ENCODE peak calls at places on chromosome 2, in eight cellular contexts. One of them, this sample, is unnamed.

GRCh38 chr2:100274566-100275199 is 47.6 kb downstream of the LONRF2 start:
- DNase-seq in uterus: no peak
- DNase-seq in endothelial cell of umbilical vein: no peak
- DNase-seq in gastrocnemius medialis: no peak
- DNase-seq in NB4: no peak
- DNase-seq in Peyer's patch: no peak
- DNase-seq in heart left ventricle: no peak
- DNase-seq in suprapubic skin: no peak
- DNase-seq in this sample: peak; percentile 74

GRCh38 chr2:158835431-158835830 is 40.3 kb downstream of the DAPL1 start:
- DNase-seq in uterus: no peak
- DNase-seq in endothelial cell of umbilical vein: no peak
- DNase-seq in gastrocnemius medialis: no peak
- DNase-seq in NB4: peak; percentile 15
- DNase-seq in Peyer's patch: no peak
- DNase-seq in heart left ventricle: no peak
- DNase-seq in suprapubic skin: no peak
- DNase-seq in this sample: no peak

GRCh38 chr2:207869784-207870778 is 100.4 kb upstream of the FZD5 start:
- DNase-seq in uterus: no peak
- DNase-seq in endothelial cell of umbilical vein: peak; percentile 16
- DNase-seq in gastrocnemius medialis: no peak
- DNase-seq in NB4: peak; percentile 62
- DNase-seq in Peyer's patch: no peak
- DNase-seq in heart left ventricle: no peak
- DNase-seq in suprapubic skin: no peak
- DNase-seq in this sample: no peak

GRCh38 chr2:15827001-15827400 is 113.3 kb upstream of the MYCN start:
- DNase-seq in uterus: no peak
- DNase-seq in endothelial cell of umbilical vein: no peak
- DNase-seq in gastrocnemius medialis: no peak
- DNase-seq in NB4: no peak
- DNase-seq in Peyer's patch: no peak
- DNase-seq in heart left ventricle: no peak
- DNase-seq in suprapubic skin: no peak
- DNase-seq in this sample: no peak

GRCh38 chr2:11657646-11658045 is 12.3 kb downstream of the NTSR2 start:
- DNase-seq in uterus: no peak
- DNase-seq in endothelial cell of umbilical vein: no peak
- DNase-seq in gastrocnemius medialis: no peak
- DNase-seq in NB4: no peak
- DNase-seq in Peyer's patch: no peak
- DNase-seq in heart left ventricle: no peak
- DNase-seq in suprapubic skin: peak; percentile 59
- DNase-seq in this sample: peak; percentile 60

GRCh38 chr2:203913947-203914346 is 22.6 kb upstream of the ICOS start:
- DNase-seq in uterus: no peak
- DNase-seq in endothelial cell of umbilical vein: no peak
- DNase-seq in gastrocnemius medialis: no peak
- DNase-seq in NB4: no peak
- DNase-seq in Peyer's patch: no peak
- DNase-seq in heart left ventricle: no peak
- DNase-seq in suprapubic skin: no peak
- DNase-seq in this sample: no peak

GRCh38 chr2:25787020-25787419 is 91.3 kb downstream of the ASXL2 start:
- DNase-seq in uterus: no peak
- DNase-seq in endothelial cell of umbilical vein: no peak
- DNase-seq in gastrocnemius medialis: no peak
- DNase-seq in NB4: no peak
- DNase-seq in Peyer's patch: no peak
- DNase-seq in heart left ventricle: no peak
- DNase-seq in suprapubic skin: no peak
- DNase-seq in this sample: no peak

GRCh38 chr2:121475811-121476571 is 54.7 kb upstream of the RNU4ATAC start:
- DNase-seq in uterus: no peak
- DNase-seq in endothelial cell of umbilical vein: no peak
- DNase-seq in gastrocnemius medialis: no peak
- DNase-seq in NB4: no peak
- DNase-seq in Peyer's patch: no peak
- DNase-seq in heart left ventricle: no peak
- DNase-seq in suprapubic skin: no peak
- DNase-seq in this sample: no peak

DNA sequence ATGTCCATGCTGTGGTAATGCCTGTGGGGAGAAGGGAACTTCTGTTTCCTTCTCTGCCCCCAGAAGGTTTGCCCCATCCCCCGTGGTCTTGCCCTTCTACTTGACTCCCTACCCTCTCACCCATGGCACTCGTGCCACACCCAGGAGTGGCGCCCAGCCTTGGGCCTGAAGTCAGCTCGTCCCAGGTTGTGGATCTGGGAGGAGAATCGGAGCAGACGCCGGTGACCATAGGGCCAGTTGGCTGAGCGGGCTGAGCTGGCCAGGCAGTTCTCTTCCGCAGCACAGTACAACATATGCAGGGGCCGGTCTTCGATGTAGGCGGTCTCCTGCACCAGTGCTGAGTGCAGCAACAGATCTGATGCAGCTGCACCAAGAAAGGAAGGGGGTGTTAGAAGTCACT is 4.7 kb downstream of the HTRA2 start:
- DNase-seq in uterus: no peak
- DNase-seq in endothelial cell of umbilical vein: no peak
- DNase-seq in gastrocnemius medialis: no peak
- DNase-seq in NB4: no peak
- DNase-seq in Peyer's patch: no peak
- DNase-seq in heart left ventricle: no peak
- DNase-seq in suprapubic skin: no peak
- DNase-seq in this sample: no peak
- TF ChIP-seq POLR2A in uterus: no peak
- TF ChIP-seq POLR2A in endothelial cell of umbilical vein: no peak
- TF ChIP-seq POLR2A in gastrocnemius medialis: no peak
- TF ChIP-seq POLR2A in NB4: no peak
- TF ChIP-seq POLR2A in Peyer's patch: no peak
- TF ChIP-seq POLR2A in heart left ventricle: no peak
- TF ChIP-seq POLR2A in suprapubic skin: no peak
- TF ChIP-seq POLR2A in this sample: no peak

GRCh38 chr2:5190023-5190422 is 502.2 kb upstream of the SOX11 start:
- DNase-seq in uterus: no peak
- DNase-seq in endothelial cell of umbilical vein: peak; percentile 2
- DNase-seq in gastrocnemius medialis: no peak
- DNase-seq in NB4: no peak
- DNase-seq in Peyer's patch: no peak
- DNase-seq in heart left ventricle: no peak
- DNase-seq in suprapubic skin: no peak
- DNase-seq in this sample: no peak
- H3K4me3 ChIP-seq in uterus: no peak overlapping the region
- H3K4me3 ChIP-seq in endothelial cell of umbilical vein: no peak overlapping the region
- H3K4me3 ChIP-seq in gastrocnemius medialis: no peak overlapping the region
- H3K4me3 ChIP-seq in NB4: no peak overlapping the region
- H3K4me3 ChIP-seq in Peyer's patch: no peak overlapping the region
- H3K4me3 ChIP-seq in heart left ventricle: no peak overlapping the region
- H3K4me3 ChIP-seq in suprapubic skin: no peak overlapping the region
- H3K4me3 ChIP-seq in this sample: no peak overlapping the region

DNA sequence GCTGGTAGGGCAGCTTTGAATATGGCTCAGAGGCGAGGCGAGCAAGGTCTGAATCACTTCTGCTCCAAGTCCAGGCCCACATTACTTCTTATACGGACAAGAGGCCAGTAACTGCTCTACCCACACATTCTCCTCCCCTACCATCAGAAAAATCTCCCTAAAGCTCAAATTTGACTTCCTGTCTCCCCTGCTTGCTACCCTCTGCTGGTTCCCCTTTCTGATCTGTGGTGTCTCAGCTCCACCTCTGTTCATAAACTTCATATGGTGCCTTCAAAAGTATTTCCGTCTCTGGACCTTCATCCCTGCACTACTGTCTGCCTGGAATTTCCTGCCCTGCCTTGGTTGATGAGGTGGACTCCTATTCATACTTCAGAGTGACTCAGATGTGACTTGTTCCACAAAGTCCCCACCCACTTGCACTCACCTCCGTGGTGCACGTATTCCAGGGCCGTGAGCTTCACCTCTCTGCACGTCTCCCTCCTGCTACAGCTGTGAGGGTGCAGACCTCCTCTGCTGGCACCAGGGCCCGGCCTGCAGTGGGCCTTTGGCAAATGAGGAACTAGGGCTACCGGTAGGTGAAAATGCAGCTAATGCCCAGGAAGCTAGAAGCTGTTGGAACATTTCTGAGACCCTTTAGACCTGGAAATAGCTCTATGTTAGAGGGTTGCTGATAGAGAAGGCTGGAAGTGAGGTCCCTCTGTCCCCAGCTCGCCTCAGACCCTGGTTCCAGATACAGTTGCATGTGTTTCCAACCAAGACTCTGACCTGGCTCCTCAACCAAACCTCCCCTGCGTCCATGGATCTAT is 24.6 kb upstream of the KCMF1 start:
- DNase-seq in uterus: no peak
- DNase-seq in endothelial cell of umbilical vein: peak; percentile 61
- DNase-seq in gastrocnemius medialis: no peak
- DNase-seq in NB4: peak; percentile 90
- DNase-seq in Peyer's patch: peak; percentile 90
- DNase-seq in heart left ventricle: no peak
- DNase-seq in suprapubic skin: no peak
- DNase-seq in this sample: no peak
- TF ChIP-seq POLR2A in uterus: no peak
- TF ChIP-seq POLR2A in endothelial cell of umbilical vein: peak; percentile 33
- TF ChIP-seq POLR2A in gastrocnemius medialis: no peak
- TF ChIP-seq POLR2A in NB4: no peak
- TF ChIP-seq POLR2A in Peyer's patch: peak; percentile 46
- TF ChIP-seq POLR2A in heart left ventricle: no peak
- TF ChIP-seq POLR2A in suprapubic skin: no peak
- TF ChIP-seq POLR2A in this sample: no peak

DNA sequence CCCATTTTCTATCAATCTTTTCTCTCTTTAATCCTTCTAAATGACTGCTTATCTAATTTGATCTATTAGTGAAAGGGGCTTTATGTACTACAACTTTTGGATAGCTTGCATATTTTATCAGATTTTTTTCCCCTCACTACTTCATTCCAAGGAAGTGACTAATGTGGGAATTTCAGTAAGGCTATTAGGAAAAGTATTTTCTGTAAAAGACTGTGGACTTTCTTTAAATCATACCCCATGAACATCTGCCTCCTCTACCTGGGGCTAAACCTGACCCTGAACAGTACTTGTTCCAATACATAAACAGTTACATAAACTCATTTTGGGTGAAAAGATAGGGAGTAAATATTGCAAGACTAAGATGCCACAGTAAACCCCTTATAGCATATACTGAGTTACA is 590.7 kb upstream of the ZEB2 start:
- DNase-seq in uterus: no peak
- DNase-seq in endothelial cell of umbilical vein: peak; percentile 68
- DNase-seq in gastrocnemius medialis: no peak
- DNase-seq in NB4: no peak
- DNase-seq in Peyer's patch: no peak
- DNase-seq in heart left ventricle: no peak
- DNase-seq in suprapubic skin: no peak
- DNase-seq in this sample: no peak
- H3K4me3 ChIP-seq in uterus: no peak overlapping the region
- H3K4me3 ChIP-seq in endothelial cell of umbilical vein: no peak overlapping the region
- H3K4me3 ChIP-seq in gastrocnemius medialis: no peak overlapping the region
- H3K4me3 ChIP-seq in NB4: no peak overlapping the region
- H3K4me3 ChIP-seq in Peyer's patch: no peak overlapping the region
- H3K4me3 ChIP-seq in heart left ventricle: no peak overlapping the region
- H3K4me3 ChIP-seq in suprapubic skin: no peak overlapping the region
- H3K4me3 ChIP-seq in this sample: no peak overlapping the region

DNA sequence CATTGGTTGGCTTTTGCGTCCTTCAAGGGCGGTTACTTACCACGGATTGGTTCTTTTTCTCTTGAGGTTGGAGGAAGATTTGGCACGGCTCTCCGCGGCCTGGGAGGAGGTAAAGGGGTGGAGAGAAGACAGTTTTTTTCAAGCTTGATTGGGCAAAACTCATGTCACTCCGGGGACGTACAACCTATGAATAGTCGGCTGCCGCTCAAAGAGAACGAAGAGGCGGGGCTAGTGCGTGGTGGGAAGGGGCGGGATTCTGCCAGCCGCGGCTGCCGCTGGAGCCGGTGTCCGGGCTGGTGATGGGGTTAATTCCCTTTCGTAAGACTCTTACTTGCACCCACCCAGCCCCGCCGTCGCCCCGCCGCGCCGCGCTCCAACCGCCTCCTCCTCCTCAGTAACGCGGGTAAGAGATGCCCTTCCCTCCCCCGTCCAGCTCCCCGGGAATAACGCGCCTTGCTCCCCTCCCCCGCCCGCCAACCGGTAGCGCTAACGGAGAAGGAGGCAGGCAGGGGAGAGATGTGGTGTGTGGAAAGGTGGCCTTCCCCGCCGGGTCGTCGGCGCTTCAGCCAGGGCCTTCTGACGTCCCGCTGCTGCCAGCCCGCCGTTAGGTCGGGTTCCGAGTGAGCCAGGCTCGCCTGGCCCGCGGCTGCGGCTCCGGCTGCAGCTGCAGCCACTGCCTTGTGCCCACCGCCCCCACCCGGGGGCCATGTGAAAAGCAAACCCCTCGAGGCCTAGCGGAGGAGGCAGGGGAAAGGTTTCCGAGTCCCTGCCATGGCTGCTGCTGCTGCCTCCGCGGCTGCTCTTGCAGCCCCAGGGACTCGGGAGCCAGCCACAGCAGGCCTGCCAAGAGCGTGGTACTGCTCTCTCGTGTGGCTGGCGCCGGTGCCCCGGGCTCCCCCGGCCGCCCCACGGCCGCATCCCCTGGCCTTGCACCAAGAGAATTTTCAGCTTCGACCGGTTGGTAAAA is at the start of gene R3HDM1:
- DNase-seq in uterus: peak; percentile 97
- DNase-seq in endothelial cell of umbilical vein: peak; percentile 100
- DNase-seq in gastrocnemius medialis: peak; percentile 100
- DNase-seq in NB4: peak; percentile 100
- DNase-seq in Peyer's patch: peak; percentile 99
- DNase-seq in heart left ventricle: peak; percentile 99
- DNase-seq in suprapubic skin: peak; percentile 99
- DNase-seq in this sample: peak; percentile 99
- TF ChIP-seq POLR2A in uterus: peak; percentile 11
- TF ChIP-seq POLR2A in endothelial cell of umbilical vein: peak; percentile 75
- TF ChIP-seq POLR2A in gastrocnemius medialis: peak; percentile 48
- TF ChIP-seq POLR2A in NB4: peak; percentile 63
- TF ChIP-seq POLR2A in Peyer's patch: no peak
- TF ChIP-seq POLR2A in heart left ventricle: no peak
- TF ChIP-seq POLR2A in suprapubic skin: no peak
- TF ChIP-seq POLR2A in this sample: no peak

GRCh38 chr2:191845876-191846786 is 757 bp downstream of the CAVIN2 start:
- DNase-seq in uterus: no peak
- DNase-seq in endothelial cell of umbilical vein: no peak
- DNase-seq in gastrocnemius medialis: no peak
- DNase-seq in NB4: no peak
- DNase-seq in Peyer's patch: no peak
- DNase-seq in heart left ventricle: peak; percentile 44
- DNase-seq in suprapubic skin: no peak
- DNase-seq in this sample: no peak

GRCh38 chr2:191845248-191845715 is 1.6 kb downstream of the CAVIN2 start:
- DNase-seq in uterus: peak; percentile 33
- DNase-seq in endothelial cell of umbilical vein: peak; percentile 42
- DNase-seq in gastrocnemius medialis: peak; percentile 18
- DNase-seq in NB4: no peak
- DNase-seq in Peyer's patch: no peak
- DNase-seq in heart left ventricle: peak; percentile 71
- DNase-seq in suprapubic skin: no peak
- DNase-seq in this sample: no peak

GRCh38 chr2:191846787-191847620 is at the start of gene CAVIN2:
- DNase-seq in uterus: peak; percentile 48
- DNase-seq in endothelial cell of umbilical vein: peak; percentile 100
- DNase-seq in gastrocnemius medialis: peak; percentile 41
- DNase-seq in NB4: no peak
- DNase-seq in Peyer's patch: peak; percentile 61
- DNase-seq in heart left ventricle: peak; percentile 83
- DNase-seq in suprapubic skin: peak; percentile 79
- DNase-seq in this sample: peak; percentile 90

GRCh38 chr2:191847764-191848163 is 876 bp upstream of the CAVIN2 start:
- DNase-seq in uterus: no peak
- DNase-seq in endothelial cell of umbilical vein: peak; percentile 43
- DNase-seq in gastrocnemius medialis: no peak
- DNase-seq in NB4: no peak
- DNase-seq in Peyer's patch: no peak
- DNase-seq in heart left ventricle: no peak
- DNase-seq in suprapubic skin: no peak
- DNase-seq in this sample: no peak

GRCh38 chr2:191844706-191845105 is 2.2 kb downstream of the CAVIN2 start:
- DNase-seq in uterus: no peak
- DNase-seq in endothelial cell of umbilical vein: no peak
- DNase-seq in gastrocnemius medialis: no peak
- DNase-seq in NB4: no peak
- DNase-seq in Peyer's patch: no peak
- DNase-seq in heart left ventricle: no peak
- DNase-seq in suprapubic skin: no peak
- DNase-seq in this sample: no peak
- H3K4me3 ChIP-seq in uterus: peak overlapping the region; percentile 48
- H3K4me3 ChIP-seq in endothelial cell of umbilical vein: peak overlapping the region; percentile 99
- H3K4me3 ChIP-seq in gastrocnemius medialis: peak overlapping the region; percentile 52
- H3K4me3 ChIP-seq in NB4: no peak overlapping the region
- H3K4me3 ChIP-seq in Peyer's patch: peak overlapping the region; percentile 9
- H3K4me3 ChIP-seq in heart left ventricle: peak overlapping the region; percentile 76
- H3K4me3 ChIP-seq in suprapubic skin: peak overlapping the region; percentile 48
- H3K4me3 ChIP-seq in this sample: no peak overlapping the region